ENCODE peak calls at places on chromosome 2, in four cellular contexts. H is aorta, Z is fibroblast of pulmonary artery, T is Kasumi-1. G is an unnamed sample.

GRCh38 chr2:7016120-7016519 is 98.9 kb downstream of the RNF144A start:
- DNase-seq in H (no peak), Z (no peak), T (no peak), G (no peak)

GRCh38 chr2:200471324-200471848 is 38.5 kb downstream of the KCTD18 start:
- DNase-seq in H (no peak), Z (peak), T (peak), G (peak)

GRCh38 chr2:42099431-42100173 is 51.8 kb downstream of the PKDCC start:
- DNase-seq in H (no peak), Z (no peak), T (no peak), G (no peak)

GRCh38 chr2:215178121-215178520 is 39.7 kb upstream of the ABCA12 start:
- DNase-seq in H (no peak), Z (no peak), T (no peak), G (no peak)

GRCh38 chr2:240277807-240278522 is 137.5 kb upstream of the OTOS start:
- DNase-seq in H (no peak), Z (no peak), T (no peak), G (no peak)

GRCh38 chr2:74984947-74985637 is 26.6 kb downstream of the POLE4 start:
- DNase-seq in H (no peak), Z (no peak), T (no peak), G (no peak)

GRCh38 chr2:46495347-46496030 is 16.1 kb downstream of the TMEM247 start:
- DNase-seq in H (no peak), Z (no peak), T (no peak), G (no peak)

GRCh38 chr2:74849228-74849892 is 15.4 kb downstream of the HK2 start:
- DNase-seq in H (peak), Z (peak), T (peak), G (peak)

GRCh38 chr2:110732422-110733413 is at the start of gene ACOXL:
- DNase-seq in H (no peak), Z (no peak), T (no peak), G (no peak)

GRCh38 chr2:5365871-5366461 is 326.2 kb upstream of the SOX11 start:
- DNase-seq in H (peak), Z (peak), T (no peak), G (no peak)

GRCh38 chr2:149799296-149799695 is 211.7 kb upstream of the MMADHC start:
- DNase-seq in H (no peak), Z (peak), T (peak), G (no peak)

GRCh38 chr2:2769481-2770431 is 438.7 kb upstream of the MYT1L start:
- DNase-seq in H (no peak), Z (no peak), T (no peak), G (no peak)

G was measured in effector CD4-positive, alpha-beta T cell.